ENCODE peak calls at places on chromosomes 6 and 20, in four cellular contexts. One of them, this sample, is unnamed. For H3K4me1, the result is how much of the 10 kb centered on the place peaks cover.

GRCh38 chr6:139230421-139230840 is 61.4 kb downstream of the TXLNB start:
- DNase-seq in spleen: no peak
- DNase-seq in tibial nerve: no peak
- DNase-seq in A549: no peak
- DNase-seq in this sample: peak

GRCh38 chr20:23265226-23265625 is 85.4 kb upstream of the NXT1 start:
- DNase-seq in spleen: peak
- DNase-seq in tibial nerve: no peak
- DNase-seq in A549: no peak
- DNase-seq in this sample: no peak

GRCh38 chr6:31956796-31957195 is 2.0 kb downstream of the NELFE start:
- DNase-seq in spleen: no peak
- DNase-seq in tibial nerve: no peak
- DNase-seq in A549: no peak
- DNase-seq in this sample: no peak

GRCh38 chr6:38997128-38997761 is 51.3 kb upstream of the GLP1R start:
- DNase-seq in spleen: no peak
- DNase-seq in tibial nerve: no peak
- DNase-seq in A549: peak
- DNase-seq in this sample: no peak

GRCh38 chr6:118725944-118726343 is 74.6 kb upstream of the CEP85L start:
- DNase-seq in spleen: no peak
- DNase-seq in tibial nerve: no peak
- DNase-seq in A549: no peak
- DNase-seq in this sample: no peak

GRCh38 chr6:79735183-79735582 is 104.1 kb downstream of the SH3BGRL2 start:
- DNase-seq in spleen: no peak
- DNase-seq in tibial nerve: no peak
- DNase-seq in A549: no peak
- DNase-seq in this sample: no peak

GRCh38 chr6:26754212-26754611 is 94.7 kb upstream of the ZNF322 start:
- DNase-seq in spleen: no peak
- DNase-seq in tibial nerve: no peak
- DNase-seq in A549: no peak
- DNase-seq in this sample: no peak

GRCh38 chr20:35952480-35953410 is 1.6 kb downstream of the SCAND1 start:
- DNase-seq in spleen: no peak
- DNase-seq in tibial nerve: no peak
- DNase-seq in A549: peak
- DNase-seq in this sample: no peak

GRCh38 chr20:48748556-48748955 is 79.2 kb downstream of the PREX1 start:
- DNase-seq in spleen: no peak
- DNase-seq in tibial nerve: no peak
- DNase-seq in A549: no peak
- DNase-seq in this sample: no peak

GRCh38 chr6:74519172-74519571 is 686.7 kb downstream of the COL12A1 start:
- DNase-seq in spleen: no peak
- DNase-seq in tibial nerve: no peak
- DNase-seq in A549: peak
- DNase-seq in this sample: no peak

GRCh38 chr6:23478324-23478723 is 647.7 kb upstream of the NRSN1 start:
- DNase-seq in spleen: no peak
- DNase-seq in tibial nerve: no peak
- DNase-seq in A549: no peak
- DNase-seq in this sample: no peak

GRCh38 chr6:68778356-68779020 is 143.4 kb downstream of the ADGRB3 start:
- DNase-seq in spleen: no peak
- DNase-seq in tibial nerve: no peak
- DNase-seq in A549: no peak
- DNase-seq in this sample: no peak

GRCh38 chr6:43723737-43724295 is 36.2 kb upstream of the MRPS18A start:
- DNase-seq in spleen: peak
- DNase-seq in tibial nerve: no peak
- DNase-seq in A549: peak
- DNase-seq in this sample: peak

GRCh38 chr6:97198181-97198580 is 84.8 kb downstream of the MMS22L start:
- DNase-seq in spleen: no peak
- DNase-seq in tibial nerve: no peak
- DNase-seq in A549: no peak
- DNase-seq in this sample: no peak

GRCh38 chr6:6688283-6688682 is 99.8 kb downstream of the LY86 start:
- DNase-seq in spleen: no peak
- DNase-seq in tibial nerve: no peak
- DNase-seq in A549: no peak
- DNase-seq in this sample: no peak

GRCh38 chr6:5126214-5126613 is 41.1 kb downstream of the PPP1R3G start:
- DNase-seq in spleen: no peak
- DNase-seq in tibial nerve: no peak
- DNase-seq in A549: no peak
- DNase-seq in this sample: no peak

GRCh38 chr6:87100216-87100615 is 5.3 kb upstream of the CGA start:
- DNase-seq in spleen: no peak
- DNase-seq in tibial nerve: no peak
- DNase-seq in A549: no peak
- DNase-seq in this sample: no peak

GRCh38 chr6:162058281-162058875 is 669.2 kb downstream of the PRKN start:
- DNase-seq in spleen: no peak
- DNase-seq in tibial nerve: no peak
- DNase-seq in A549: peak
- DNase-seq in this sample: no peak

GRCh38 chr6:26553264-26553738 is 15.1 kb downstream of the HMGN4 start:
- DNase-seq in spleen: peak
- DNase-seq in tibial nerve: peak
- DNase-seq in A549: no peak
- DNase-seq in this sample: peak

GRCh38 chr6:96899019-96899418 is 1.3 kb upstream of the NDUFAF4 start:
- DNase-seq in spleen: no peak
- DNase-seq in tibial nerve: no peak
- DNase-seq in A549: peak
- DNase-seq in this sample: no peak

GRCh38 chr20:6886065-6886729 is 118.7 kb downstream of the BMP2 start:
- DNase-seq in spleen: no peak
- DNase-seq in tibial nerve: no peak
- DNase-seq in A549: no peak
- DNase-seq in this sample: no peak

GRCh38 chr6:15408758-15409157 is 162.9 kb downstream of the JARID2 start:
- DNase-seq in spleen: no peak
- DNase-seq in tibial nerve: no peak
- DNase-seq in A549: no peak
- DNase-seq in this sample: no peak

GRCh38 chr20:39941235-39941634 is 747.8 kb downstream of the MAFB start:
- DNase-seq in spleen: no peak
- DNase-seq in tibial nerve: no peak
- DNase-seq in A549: no peak
- DNase-seq in this sample: no peak

GRCh38 chr6:1689141-1689540 is 79.4 kb downstream of the FOXC1 start:
- DNase-seq in spleen: no peak
- DNase-seq in tibial nerve: no peak
- DNase-seq in A549: no peak
- DNase-seq in this sample: no peak

GRCh38 chr6:130853555-130854183 is 26.5 kb downstream of the SMLR1 start:
- DNase-seq in spleen: no peak
- DNase-seq in tibial nerve: no peak
- DNase-seq in A549: no peak
- DNase-seq in this sample: no peak

GRCh38 chr20:5090191-5090590 is 29.6 kb downstream of the PCNA start:
- DNase-seq in spleen: peak
- DNase-seq in tibial nerve: no peak
- DNase-seq in A549: no peak
- DNase-seq in this sample: no peak

GRCh38 chr6:48472121-48472520 is 361.1 kb upstream of the PTCHD4 start:
- DNase-seq in spleen: no peak
- DNase-seq in tibial nerve: no peak
- DNase-seq in A549: no peak
- DNase-seq in this sample: no peak

GRCh38 chr20:15332711-15333160 is 995.3 kb upstream of the FLRT3 start:
- DNase-seq in spleen: no peak
- DNase-seq in tibial nerve: no peak
- DNase-seq in A549: no peak
- DNase-seq in this sample: no peak

GRCh38 chr6:168603234-168603633 is 162.2 kb downstream of the SMOC2 start:
- DNase-seq in spleen: no peak
- DNase-seq in tibial nerve: no peak
- DNase-seq in A549: no peak
- DNase-seq in this sample: peak

GRCh38 chr20:63854766-63855362 is 6.4 kb upstream of the ABHD16B start:
- DNase-seq in spleen: peak
- DNase-seq in tibial nerve: no peak
- DNase-seq in A549: no peak
- DNase-seq in this sample: no peak

GRCh38 chr6:105094133-105094640 is 85.6 kb downstream of the POPDC3 start:
- DNase-seq in spleen: no peak
- DNase-seq in tibial nerve: no peak
- DNase-seq in A549: no peak
- DNase-seq in this sample: no peak

GRCh38 chr6:23305325-23305943 is 736.1 kb downstream of the HDGFL1 start:
- DNase-seq in spleen: no peak
- DNase-seq in tibial nerve: no peak
- DNase-seq in A549: no peak
- DNase-seq in this sample: no peak

GRCh38 chr20:37305079-37305478 is 15.6 kb downstream of the MANBAL start:
- DNase-seq in spleen: no peak
- DNase-seq in tibial nerve: no peak
- DNase-seq in A549: no peak
- DNase-seq in this sample: peak

GRCh38 chr6:33198159-33198852 is 2.2 kb downstream of the RXRB start:
- DNase-seq in spleen: peak
- DNase-seq in tibial nerve: no peak
- DNase-seq in A549: no peak
- DNase-seq in this sample: no peak

GRCh38 chr20:32820698-32821378 is 1.1 kb downstream of the MAPRE1 start:
- DNase-seq in spleen: peak
- DNase-seq in tibial nerve: no peak
- DNase-seq in A549: no peak
- DNase-seq in this sample: peak

GRCh38 chr6:11889574-11889973 is 111.0 kb upstream of the ADTRP start:
- DNase-seq in spleen: no peak
- DNase-seq in tibial nerve: no peak
- DNase-seq in A549: no peak
- DNase-seq in this sample: no peak

GRCh38 chr6:90263653-90264052 is 33.0 kb downstream of the BACH2 start:
- DNase-seq in spleen: no peak
- DNase-seq in tibial nerve: no peak
- DNase-seq in A549: no peak
- DNase-seq in this sample: no peak

GRCh38 chr6:29702519-29703103 is 20.6 kb upstream of the HLA-F start:
- DNase-seq in spleen: peak
- DNase-seq in tibial nerve: no peak
- DNase-seq in A549: peak
- DNase-seq in this sample: no peak

GRCh38 chr6:108558372-108559096 is 2.2 kb upstream of the FOXO3 start:
- DNase-seq in spleen: peak
- DNase-seq in tibial nerve: peak
- DNase-seq in A549: peak
- DNase-seq in this sample: peak
- TF ChIP-seq POLR2A in spleen: no peak
- TF ChIP-seq POLR2A in tibial nerve: peak
- TF ChIP-seq POLR2A in A549: no peak
- TF ChIP-seq POLR2A in this sample: peak

GRCh38 chr6:116662186-116662585 is 6.4 kb downstream of the ZUP1 start:
- DNase-seq in spleen: no peak
- DNase-seq in tibial nerve: no peak
- DNase-seq in A549: no peak
- DNase-seq in this sample: no peak

GRCh38 chr6:116667620-116668019 is 946 bp downstream of the ZUP1 start:
- DNase-seq in spleen: no peak
- DNase-seq in tibial nerve: no peak
- DNase-seq in A549: no peak
- DNase-seq in this sample: no peak

GRCh38 chr6:116663308-116663707 is 5.3 kb downstream of the ZUP1 start:
- DNase-seq in spleen: no peak
- DNase-seq in tibial nerve: no peak
- DNase-seq in A549: no peak
- DNase-seq in this sample: no peak

GRCh38 chr6:116666869-116667268 is 1.7 kb downstream of the ZUP1 start:
- DNase-seq in spleen: no peak
- DNase-seq in tibial nerve: no peak
- DNase-seq in A549: no peak
- DNase-seq in this sample: no peak

GRCh38 chr6:116665464-116665863 is 3.1 kb downstream of the ZUP1 start:
- DNase-seq in spleen: no peak
- DNase-seq in tibial nerve: no peak
- DNase-seq in A549: no peak
- DNase-seq in this sample: no peak
- H3K4me1 ChIP-seq in spleen: half or more
- H3K4me1 ChIP-seq in tibial nerve: under half
- H3K4me1 ChIP-seq in A549: under half
- H3K4me1 ChIP-seq in this sample: under half

GRCh38 chr6:30719791-30720737 is at the start of gene TUBB:
- DNase-seq in spleen: peak
- DNase-seq in tibial nerve: peak
- DNase-seq in A549: peak
- DNase-seq in this sample: peak
- TF ChIP-seq CTCF in spleen: peak
- TF ChIP-seq CTCF in tibial nerve: peak
- TF ChIP-seq CTCF in A549: no peak
- TF ChIP-seq CTCF in this sample: peak

GRCh38 chr6:56396435-56396834 is 149.1 kb upstream of the COL21A1 start:
- DNase-seq in spleen: no peak
- DNase-seq in tibial nerve: no peak
- DNase-seq in A549: no peak
- DNase-seq in this sample: no peak

GRCh38 chr6:56401477-56402070 is 154.2 kb upstream of the COL21A1 start:
- DNase-seq in spleen: no peak
- DNase-seq in tibial nerve: no peak
- DNase-seq in A549: no peak
- DNase-seq in this sample: no peak

GRCh38 chr6:56399250-56399671 is 151.9 kb upstream of the COL21A1 start:
- DNase-seq in spleen: no peak
- DNase-seq in tibial nerve: no peak
- DNase-seq in A549: peak
- DNase-seq in this sample: no peak

GRCh38 chr6:56400273-56400672 is 152.9 kb upstream of the COL21A1 start:
- DNase-seq in spleen: no peak
- DNase-seq in tibial nerve: no peak
- DNase-seq in A549: peak
- DNase-seq in this sample: no peak

DNA sequence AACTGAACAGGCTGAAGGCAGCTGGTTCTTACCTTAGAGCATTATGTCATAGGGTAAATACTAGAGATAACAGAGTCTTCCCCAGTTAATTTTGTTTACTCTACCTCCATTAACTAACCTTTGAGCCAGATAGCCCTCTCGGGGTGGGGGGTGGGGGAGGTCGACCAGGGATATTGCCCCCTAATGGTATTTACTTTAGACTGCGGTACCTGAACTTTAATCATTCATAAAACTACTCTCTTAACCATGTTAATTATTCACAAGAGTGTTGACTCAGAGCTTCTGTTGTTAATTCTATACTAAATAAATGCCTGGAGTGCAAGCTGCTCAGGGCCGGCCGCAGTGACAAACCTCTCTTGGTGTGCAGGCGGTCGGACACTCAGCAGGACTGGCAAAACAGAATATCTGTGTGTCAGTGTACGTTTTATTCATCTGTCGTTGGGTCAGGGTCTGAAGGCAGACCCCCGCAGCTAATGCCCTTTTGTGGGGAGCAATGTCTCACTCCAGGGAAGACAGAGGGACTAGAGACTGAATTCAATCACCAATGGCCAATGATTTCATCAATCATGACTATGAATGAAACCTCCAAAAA is 152.4 kb upstream of the COL21A1 start:
- DNase-seq in spleen: no peak
- DNase-seq in tibial nerve: no peak
- DNase-seq in A549: no peak
- DNase-seq in this sample: no peak
- TF ChIP-seq POLR2A in spleen: no peak
- TF ChIP-seq POLR2A in tibial nerve: no peak
- TF ChIP-seq POLR2A in A549: no peak
- TF ChIP-seq POLR2A in this sample: no peak

This sample was measured in sigmoid colon.